ENCODE peak calls at places on chromosomes 12 and 14, in seven cellular contexts. X, M, V, L, Y, J and O are unnamed samples.

GRCh38 chr14:45262637-45263036 is 9.6 kb upstream of the MIS18BP1 start:
- DNase-seq in X (no peak), V (no peak), M (no peak), J (no peak), L (no peak), Y (peak; percentile 19), O (peak; percentile 25)

GRCh38 chr14:67704484-67705089 is 2.9 kb downstream of the RDH12 start:
- DNase-seq in J (no peak), X (no peak), Y (peak; percentile 74), M (peak; percentile 53), L (no peak), V (peak; percentile 46), O (peak; percentile 73)

GRCh38 chr12:26701604-26702215 is 131.3 kb downstream of the ITPR2 start:
- DNase-seq in L (no peak), J (peak; percentile 20), M (peak; percentile 68), X (no peak), V (no peak), Y (peak; percentile 69), O (peak; percentile 76)

GRCh38 chr12:65609359-65609771 is 214.9 kb upstream of the HMGA2 start:
- DNase-seq in J (peak; percentile 90), L (no peak), V (no peak), Y (peak; percentile 59), M (peak; percentile 91), X (no peak), O (peak; percentile 90)

GRCh38 chr12:51077930-51078329 is 5.5 kb downstream of the CSRNP2 start:
- DNase-seq in X (no peak), M (peak; percentile 15), Y (peak; percentile 21), J (no peak), V (no peak), L (no peak), O (peak; percentile 26)

GRCh38 chr12:94640134-94640928 is 10.0 kb downstream of the TMCC3 start:
- DNase-seq in Y (peak; percentile 93), M (peak; percentile 91), L (no peak), V (no peak), J (peak; percentile 73), X (no peak), O (no peak)

GRCh38 chr12:89568484-89568883 is 42.6 kb upstream of the POC1B start:
- DNase-seq in X (no peak), L (no peak), J (no peak), M (no peak), Y (no peak), V (no peak), O (no peak)

GRCh38 chr12:48930475-48930874 is 5.2 kb upstream of the FKBP11 start:
- DNase-seq in J (no peak), X (no peak), Y (no peak), L (no peak), V (no peak), M (no peak), O (no peak)

GRCh38 chr12:22474970-22475720 is 69.2 kb downstream of the C2CD5 start:
- DNase-seq in V (no peak), L (no peak), M (peak; percentile 28), Y (no peak), J (no peak), X (no peak), O (no peak)

GRCh38 chr12:34626363-34627157 is 604.3 kb downstream of the ALG10 start:
- DNase-seq in X (no peak), M (no peak), J (no peak), V (no peak), Y (no peak), L (no peak), O (no peak)

GRCh38 chr14:85686908-85687307 is 157.0 kb downstream of the FLRT2 start:
- DNase-seq in L (no peak), M (no peak), Y (no peak), V (no peak), J (no peak), X (no peak), O (no peak)

GRCh38 chr12:117188961-117189724 is 1.1 kb downstream of the FBXO21 start:
- DNase-seq in M (peak; percentile 53), L (no peak), Y (peak; percentile 65), X (no peak), V (no peak), J (peak; percentile 24), O (peak; percentile 69)

GRCh38 chr12:94187351-94187750 is 39.0 kb downstream of the PLXNC1 start:
- DNase-seq in M (no peak), Y (no peak), J (no peak), L (no peak), V (no peak), X (no peak), O (no peak)

GRCh38 chr12:60094436-60094835 is 498.6 kb downstream of the SLC16A7 start:
- DNase-seq in X (no peak), J (no peak), V (no peak), L (no peak), M (no peak), Y (no peak), O (no peak)

GRCh38 chr12:9762369-9762768 is 1.7 kb upstream of the CD69 start:
- DNase-seq in L (no peak), Y (no peak), V (no peak), X (no peak), M (no peak), J (no peak), O (no peak)

GRCh38 chr12:102010265-102010994 is 51.4 kb downstream of the WASHC3 start:
- DNase-seq in M (no peak), X (no peak), V (no peak), L (no peak), Y (no peak), J (no peak), O (no peak)

GRCh38 chr14:104550849-104551728 is 28.5 kb upstream of the C14orf180 start:
- DNase-seq in L (no peak), M (no peak), V (no peak), J (no peak), X (peak; percentile 81), Y (no peak), O (no peak)
- TF ChIP-seq CTCF in L (no peak), M (no peak), V (no peak), J (no peak), X (no peak), Y (no peak), O (no peak)

DNA sequence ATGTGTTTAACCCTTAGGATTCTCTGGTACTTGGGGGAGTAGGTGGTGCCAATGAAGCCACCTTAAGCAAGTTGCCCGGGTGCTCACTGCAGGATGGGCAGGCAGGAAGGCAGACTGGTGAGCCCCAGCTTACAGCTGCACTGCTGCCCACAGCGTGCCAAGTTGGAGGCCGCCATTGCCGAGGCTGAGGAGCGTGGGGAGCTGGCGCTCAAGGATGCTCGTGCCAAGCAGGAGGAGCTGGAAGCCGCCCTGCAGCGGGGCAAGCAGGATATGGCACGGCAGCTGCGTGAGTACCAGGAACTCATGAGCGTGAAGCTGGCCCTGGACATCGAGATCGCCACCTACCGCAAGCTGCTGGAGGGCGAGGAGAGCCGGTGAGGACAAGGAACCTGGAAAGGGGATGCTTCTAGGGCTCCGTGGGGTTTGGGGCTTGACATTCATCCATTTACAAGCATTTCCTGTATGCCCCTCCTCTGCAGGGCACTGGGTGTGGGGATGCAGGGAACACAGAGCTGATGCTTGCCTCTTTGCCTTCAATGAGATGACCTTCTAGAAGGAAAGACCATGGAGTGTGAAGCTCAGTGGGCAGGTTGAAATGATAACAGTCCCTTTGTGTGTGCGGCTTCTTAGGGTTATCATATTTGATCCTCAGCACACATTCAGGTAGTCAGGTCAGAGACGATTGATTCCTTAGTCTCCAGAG is 12.4 kb downstream of the KRT7 start:
- DNase-seq in X (peak; percentile 84), Y (no peak), L (no peak), V (no peak), M (no peak), J (no peak), O (no peak)
- H3K4me3 ChIP-seq in X (no peak overlapping the region), Y (no peak overlapping the region), L (no peak overlapping the region), V (no peak overlapping the region), M (no peak overlapping the region), J (no peak overlapping the region), O (no peak overlapping the region)

GRCh38 chr12:106986625-106987389 is at the start of gene MTERF2:
- DNase-seq in V (peak; percentile 92), J (peak; percentile 66), Y (peak; percentile 97), M (peak; percentile 94), X (peak; percentile 98), L (peak; percentile 54), O (peak; percentile 90)
- TF ChIP-seq CTCF in V (no peak), J (no peak), Y (no peak), M (no peak), X (no peak), L (no peak), O (no peak)

DNA sequence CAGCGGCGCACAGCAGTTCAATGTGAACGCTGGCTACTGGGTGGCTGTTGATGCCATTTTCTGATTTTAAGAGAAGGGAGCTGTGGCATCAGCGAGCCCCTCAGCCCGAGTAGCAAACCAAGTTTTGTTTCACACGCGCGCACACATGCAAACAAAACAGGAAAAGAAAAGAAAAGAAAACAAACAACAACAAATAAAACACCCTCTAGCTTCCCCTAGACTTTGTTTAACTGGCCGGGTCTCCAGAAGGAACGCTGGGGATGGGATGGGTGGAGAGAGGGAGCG is 540 bp downstream of the PAX9 start:
- DNase-seq in Y (no peak), L (no peak), V (no peak), M (no peak), X (no peak), J (no peak), O (no peak)
- H3K4me3 ChIP-seq in Y (peak overlapping the region; percentile 59), L (peak overlapping the region; percentile 75), V (peak overlapping the region; percentile 53), M (peak overlapping the region; percentile 47), X (peak overlapping the region; percentile 34), J (peak overlapping the region; percentile 68), O (no peak overlapping the region)

DNA sequence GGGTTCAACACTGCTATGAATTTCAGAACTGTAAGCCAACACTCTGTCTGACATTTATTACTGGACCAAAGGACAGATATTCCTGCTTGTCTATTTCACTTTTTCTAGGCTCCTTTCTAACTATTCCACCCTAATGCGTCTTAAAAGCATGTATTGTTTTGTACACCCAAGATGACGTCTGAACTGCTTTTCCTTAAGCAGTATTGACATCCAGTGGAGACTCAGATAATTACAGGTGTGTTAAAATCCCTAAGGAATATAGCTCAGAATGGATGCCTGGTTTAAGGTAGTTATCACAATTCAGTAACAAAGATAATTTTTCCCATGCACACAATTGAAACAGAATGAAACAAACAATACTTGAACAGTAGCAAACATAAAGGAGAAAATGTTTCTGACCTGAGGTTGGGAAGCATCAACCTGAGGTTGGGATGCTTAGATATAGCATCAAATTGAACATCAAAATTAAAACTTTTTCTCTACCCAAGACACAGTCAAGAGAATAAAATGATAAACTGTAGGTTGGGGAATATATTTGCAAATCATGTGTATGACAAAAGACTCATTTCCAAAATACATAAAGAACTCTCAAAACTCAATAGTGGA is 93.7 kb upstream of the PTPRR start:
- DNase-seq in Y (peak; percentile 83), M (peak; percentile 49), X (no peak), V (no peak), L (no peak), J (no peak), O (peak; percentile 84)
- TF ChIP-seq CTCF in Y (peak; percentile 54), M (peak; percentile 33), X (no peak), V (no peak), L (peak; percentile 18), J (no peak), O (peak; percentile 52)

GRCh38 chr14:35133542-35134328 is 11.4 kb downstream of the PRORP start:
- DNase-seq in X (no peak), J (no peak), L (no peak), Y (no peak), V (no peak), M (no peak), O (no peak)
- H3K4me3 ChIP-seq in X (no peak overlapping the region), J (no peak overlapping the region), L (no peak overlapping the region), Y (no peak overlapping the region), V (no peak overlapping the region), M (no peak overlapping the region), O (no peak overlapping the region)

GRCh38 chr12:123075591-123076171 is 75.2 kb downstream of the PITPNM2 start:
- DNase-seq in Y (no peak), L (no peak), V (peak; percentile 52), X (no peak), M (peak; percentile 50), J (no peak), O (no peak)
- TF ChIP-seq CTCF in Y (no peak), L (no peak), V (no peak), X (no peak), M (peak; percentile 35), J (peak; percentile 8), O (no peak)